ENCODE peak calls at places on chromosomes 3 and 15, in seven cellular contexts. O, G, V, M, C, H and T are unnamed samples.

GRCh38 chr3:70753572-70753971 is 441.1 kb upstream of the MDFIC2 start:
- DNase-seq in V (peak), G (no peak), H (no peak), M (no peak), O (no peak), C (no peak), T (no peak)

GRCh38 chr3:37183375-37183831 is 9.0 kb upstream of the LRRFIP2 start:
- DNase-seq in G (no peak), O (no peak), V (no peak), M (peak), C (peak), H (no peak), T (no peak)

GRCh38 chr3:8371085-8371551 is 130.5 kb upstream of the LMCD1 start:
- DNase-seq in C (no peak), V (no peak), H (no peak), M (no peak), O (no peak), G (no peak), T (no peak)

GRCh38 chr15:68691667-68692066 is 112.9 kb downstream of the CORO2B start:
- DNase-seq in C (no peak), H (peak), G (no peak), V (peak), M (no peak), O (peak), T (no peak)

GRCh38 chr3:196537319-196537984 is 22.3 kb upstream of the SMCO1 start:
- DNase-seq in C (no peak), G (no peak), O (peak), M (no peak), H (no peak), V (peak), T (no peak)

GRCh38 chr3:102176393-102176792 is 258.4 kb upstream of the ZPLD1 start:
- DNase-seq in O (no peak), C (no peak), H (no peak), M (no peak), G (no peak), V (no peak), T (no peak)

GRCh38 chr15:66722757-66723540 is 20.9 kb downstream of the SMAD6 start:
- DNase-seq in M (no peak), G (no peak), O (no peak), H (no peak), V (no peak), C (no peak), T (no peak)

GRCh38 chr15:58918239-58918638 is 15.2 kb downstream of the SLTM start:
- DNase-seq in G (no peak), H (no peak), M (no peak), O (no peak), C (no peak), V (no peak), T (no peak)

GRCh38 chr3:152258448-152259302 is 10.1 kb upstream of the MBNL1 start:
- DNase-seq in V (peak), C (peak), H (peak), O (no peak), M (peak), G (no peak), T (no peak)

GRCh38 chr3:51380601-51381332 is 4.3 kb upstream of the MANF start:
- DNase-seq in M (no peak), V (no peak), O (no peak), C (no peak), H (no peak), G (no peak), T (no peak)

GRCh38 chr15:94272251-94272898 is 41.0 kb downstream of the MCTP2 start:
- DNase-seq in O (no peak), H (no peak), M (no peak), C (no peak), V (no peak), G (peak), T (no peak)

GRCh38 chr15:68412218-68412617 is 19.7 kb downstream of the ITGA11 start:
- DNase-seq in C (no peak), O (no peak), M (no peak), H (no peak), V (no peak), G (no peak), T (peak)

GRCh38 chr15:74050835-74051234 is 31.5 kb downstream of the GOLGA6A start:
- DNase-seq in O (no peak), V (no peak), M (no peak), G (no peak), C (no peak), H (no peak), T (no peak)
- TF ChIP-seq SIN3A in O (no peak), V (no peak), M (no peak), G (no peak), C (no peak), H (no peak), T (no peak)

GRCh38 chr3:19798324-19798723 is 135.7 kb downstream of the EFHB start:
- DNase-seq in H (no peak), O (no peak), M (no peak), G (no peak), V (no peak), C (no peak), T (no peak)

DNA sequence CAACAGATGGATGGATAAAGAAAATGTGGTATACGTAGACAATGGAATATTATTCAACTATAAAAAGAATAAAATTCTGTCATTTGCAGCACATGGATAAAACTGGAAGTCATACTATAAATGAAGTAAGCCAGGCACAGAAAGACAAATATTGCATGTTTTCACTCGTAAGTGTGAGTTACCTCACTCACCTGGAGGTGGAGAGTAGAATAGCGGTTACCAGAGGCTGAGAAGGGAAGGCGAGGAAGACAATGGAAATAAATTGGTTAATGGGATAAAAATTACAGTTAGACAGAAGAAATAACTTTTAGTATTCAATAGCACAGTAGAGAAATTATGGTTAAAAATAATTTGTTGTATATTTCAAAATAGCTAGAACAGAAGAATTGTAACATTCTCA is 141.6 kb downstream of the EFHB start:
- DNase-seq in H (no peak), M (no peak), C (no peak), O (no peak), G (no peak), V (no peak), T (no peak)
- TF ChIP-seq SIN3A in H (no peak), M (no peak), C (no peak), O (no peak), G (no peak), V (no peak), T (no peak)

DNA sequence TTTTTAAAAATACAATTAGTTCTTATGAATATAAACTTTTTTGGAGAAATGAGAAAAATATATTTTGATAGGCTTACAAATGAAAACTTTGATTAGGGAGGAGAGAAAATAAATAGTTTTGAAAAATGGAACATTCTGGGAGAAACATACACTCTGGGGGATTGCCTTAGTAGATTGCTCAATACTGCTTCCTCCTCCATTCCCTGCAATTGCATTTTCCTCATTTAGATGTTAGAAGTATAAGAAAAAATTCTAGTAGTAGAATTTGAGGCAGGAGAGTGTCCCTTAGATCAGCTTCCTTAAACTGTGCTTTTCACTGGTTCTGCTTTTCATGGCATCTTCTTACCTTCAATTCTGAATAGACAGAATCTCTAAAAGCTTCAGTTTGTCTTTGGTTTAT is 46.2 kb upstream of the CTDSPL2 start:
- DNase-seq in M (no peak), H (no peak), O (no peak), V (no peak), C (no peak), G (no peak), T (no peak)
- TF ChIP-seq SIN3A in M (no peak), H (no peak), O (no peak), V (no peak), C (no peak), G (no peak), T (no peak)

GRCh38 chr15:39854161-39854560 is 65.9 kb downstream of the GPR176 start:
- DNase-seq in M (no peak), G (no peak), H (no peak), O (no peak), V (no peak), C (no peak), T (no peak)

GRCh38 chr15:39852237-39852636 is 67.8 kb downstream of the GPR176 start:
- DNase-seq in H (no peak), M (no peak), O (no peak), G (no peak), C (no peak), V (no peak), T (no peak)

GRCh38 chr15:39850436-39850835 is 67.8 kb upstream of the FSIP1 start:
- DNase-seq in G (no peak), V (no peak), M (no peak), H (no peak), O (no peak), C (no peak), T (no peak)

GRCh38 chr15:39855400-39855799 is 64.7 kb downstream of the GPR176 start:
- DNase-seq in O (no peak), M (no peak), V (no peak), G (no peak), C (no peak), H (no peak), T (no peak)

GRCh38 chr15:39851505-39852082 is 68.5 kb downstream of the GPR176 start:
- DNase-seq in G (no peak), O (no peak), H (no peak), C (no peak), V (no peak), M (no peak), T (no peak)
- TF ChIP-seq SIN3A in G (no peak), O (no peak), H (no peak), C (no peak), V (no peak), M (no peak), T (no peak)

GRCh38 chr15:63318344-63318743 is 40.9 kb downstream of the APH1B start:
- DNase-seq in O (no peak), M (no peak), V (no peak), C (no peak), H (no peak), G (peak), T (no peak)

GRCh38 chr15:63321462-63321861 is 44.1 kb downstream of the APH1B start:
- DNase-seq in H (no peak), O (no peak), M (no peak), G (no peak), V (no peak), C (no peak), T (no peak)

GRCh38 chr15:63323798-63324651 is 46.6 kb downstream of the APH1B start:
- DNase-seq in C (no peak), M (no peak), O (peak), H (peak), G (no peak), V (no peak), T (no peak)

GRCh38 chr15:63322541-63322940 is 45.1 kb downstream of the APH1B start:
- DNase-seq in H (no peak), O (peak), G (no peak), M (no peak), V (peak), C (no peak), T (no peak)

GRCh38 chr15:63319065-63319464 is 41.7 kb downstream of the APH1B start:
- DNase-seq in V (no peak), H (no peak), G (no peak), O (no peak), M (no peak), C (no peak), T (no peak)
- TF ChIP-seq SIN3A in V (no peak), H (no peak), G (no peak), O (no peak), M (no peak), C (no peak), T (no peak)

GRCh38 chr15:60804986-60805949 is 326.3 kb upstream of the ICE2 start:
- DNase-seq in V (no peak), M (no peak), G (no peak), C (no peak), O (no peak), H (no peak), T (peak)
- TF ChIP-seq SIN3A in V (no peak), M (no peak), G (no peak), C (no peak), O (no peak), H (no peak), T (peak)

GRCh38 chr3:109275702-109276293 is 40.5 kb downstream of the DPPA2 start:
- DNase-seq in C (peak), H (peak), O (peak), V (peak), M (peak), G (no peak), T (peak)
- TF ChIP-seq SIN3A in C (no peak), H (no peak), O (no peak), V (no peak), M (no peak), G (no peak), T (no peak)